ENCODE peak calls at places on chromosome 11, in seven cellular contexts. One of them, this sample, is unnamed.

GRCh38 chr11:80595011-80595410 is 1154.2 kb upstream of the TENM4 start:
- DNase-seq in uterus: no peak
- DNase-seq in A549: no peak
- DNase-seq in ovary: no peak
- DNase-seq in esophagus squamous epithelium: no peak
- DNase-seq in esophagus muscularis mucosa: no peak
- DNase-seq in right lobe of liver: no peak
- DNase-seq in this sample: no peak

GRCh38 chr11:35036642-35037041 is 102.3 kb upstream of the CD44 start:
- DNase-seq in uterus: no peak
- DNase-seq in A549: no peak
- DNase-seq in ovary: no peak
- DNase-seq in esophagus squamous epithelium: no peak
- DNase-seq in esophagus muscularis mucosa: no peak
- DNase-seq in right lobe of liver: no peak
- DNase-seq in this sample: no peak

GRCh38 chr11:12687216-12687623 is 13.0 kb downstream of the TEAD1 start:
- DNase-seq in uterus: no peak
- DNase-seq in A549: no peak
- DNase-seq in ovary: no peak
- DNase-seq in esophagus squamous epithelium: no peak
- DNase-seq in esophagus muscularis mucosa: no peak
- DNase-seq in right lobe of liver: no peak
- DNase-seq in this sample: no peak

GRCh38 chr11:34609850-34610249 is 11.0 kb upstream of the EHF start:
- DNase-seq in uterus: no peak
- DNase-seq in A549: no peak
- DNase-seq in ovary: no peak
- DNase-seq in esophagus squamous epithelium: no peak
- DNase-seq in esophagus muscularis mucosa: no peak
- DNase-seq in right lobe of liver: no peak
- DNase-seq in this sample: no peak

GRCh38 chr11:70297341-70297740 is 26.9 kb downstream of the PPFIA1 start:
- DNase-seq in uterus: no peak
- DNase-seq in A549: no peak
- DNase-seq in ovary: no peak
- DNase-seq in esophagus squamous epithelium: no peak
- DNase-seq in esophagus muscularis mucosa: no peak
- DNase-seq in right lobe of liver: no peak
- DNase-seq in this sample: no peak

GRCh38 chr11:77151804-77152513 is 23.9 kb downstream of the MYO7A start:
- DNase-seq in uterus: no peak
- DNase-seq in A549: no peak
- DNase-seq in ovary: no peak
- DNase-seq in esophagus squamous epithelium: no peak
- DNase-seq in esophagus muscularis mucosa: no peak
- DNase-seq in right lobe of liver: no peak
- DNase-seq in this sample: no peak

GRCh38 chr11:132115454-132115853 is 745.0 kb downstream of the NTM start:
- DNase-seq in uterus: no peak
- DNase-seq in A549: no peak
- DNase-seq in ovary: no peak
- DNase-seq in esophagus squamous epithelium: no peak
- DNase-seq in esophagus muscularis mucosa: no peak
- DNase-seq in right lobe of liver: no peak
- DNase-seq in this sample: no peak

GRCh38 chr11:110773442-110773841 is 61.2 kb upstream of the ARHGAP20 start:
- DNase-seq in uterus: no peak
- DNase-seq in A549: no peak
- DNase-seq in ovary: no peak
- DNase-seq in esophagus squamous epithelium: no peak
- DNase-seq in esophagus muscularis mucosa: no peak
- DNase-seq in right lobe of liver: no peak
- DNase-seq in this sample: no peak

GRCh38 chr11:77519847-77520246 is 46.0 kb upstream of the PAK1 start:
- DNase-seq in uterus: no peak
- DNase-seq in A549: no peak
- DNase-seq in ovary: no peak
- DNase-seq in esophagus squamous epithelium: no peak
- DNase-seq in esophagus muscularis mucosa: peak
- DNase-seq in right lobe of liver: no peak
- DNase-seq in this sample: no peak

GRCh38 chr11:110425751-110426545 is 3.8 kb upstream of the FDX1 start:
- DNase-seq in uterus: no peak
- DNase-seq in A549: no peak
- DNase-seq in ovary: no peak
- DNase-seq in esophagus squamous epithelium: no peak
- DNase-seq in esophagus muscularis mucosa: no peak
- DNase-seq in right lobe of liver: no peak
- DNase-seq in this sample: no peak

GRCh38 chr11:33536178-33536577 is 164.4 kb downstream of the C11orf91 start:
- DNase-seq in uterus: no peak
- DNase-seq in A549: no peak
- DNase-seq in ovary: no peak
- DNase-seq in esophagus squamous epithelium: no peak
- DNase-seq in esophagus muscularis mucosa: peak
- DNase-seq in right lobe of liver: no peak
- DNase-seq in this sample: peak

GRCh38 chr11:73795925-73796632 is 8.4 kb downstream of the MRPL48 start:
- DNase-seq in uterus: no peak
- DNase-seq in A549: no peak
- DNase-seq in ovary: no peak
- DNase-seq in esophagus squamous epithelium: no peak
- DNase-seq in esophagus muscularis mucosa: no peak
- DNase-seq in right lobe of liver: no peak
- DNase-seq in this sample: no peak

GRCh38 chr11:45599161-45599943 is 66.1 kb downstream of the CHST1 start:
- DNase-seq in uterus: no peak
- DNase-seq in A549: no peak
- DNase-seq in ovary: no peak
- DNase-seq in esophagus squamous epithelium: no peak
- DNase-seq in esophagus muscularis mucosa: no peak
- DNase-seq in right lobe of liver: no peak
- DNase-seq in this sample: no peak

GRCh38 chr11:22780914-22781593 is 48.5 kb downstream of the SVIP start:
- DNase-seq in uterus: no peak
- DNase-seq in A549: no peak
- DNase-seq in ovary: no peak
- DNase-seq in esophagus squamous epithelium: no peak
- DNase-seq in esophagus muscularis mucosa: no peak
- DNase-seq in right lobe of liver: no peak
- DNase-seq in this sample: no peak

GRCh38 chr11:46251954-46252353 is 25.5 kb upstream of the CREB3L1 start:
- DNase-seq in uterus: no peak
- DNase-seq in A549: no peak
- DNase-seq in ovary: no peak
- DNase-seq in esophagus squamous epithelium: no peak
- DNase-seq in esophagus muscularis mucosa: no peak
- DNase-seq in right lobe of liver: no peak
- DNase-seq in this sample: no peak

GRCh38 chr11:120182790-120183491 is 27.9 kb upstream of the OAF start:
- DNase-seq in uterus: no peak
- DNase-seq in A549: no peak
- DNase-seq in ovary: no peak
- DNase-seq in esophagus squamous epithelium: no peak
- DNase-seq in esophagus muscularis mucosa: peak
- DNase-seq in right lobe of liver: peak
- DNase-seq in this sample: peak

GRCh38 chr11:90434858-90435257 is 212.0 kb upstream of the CHORDC1 start:
- DNase-seq in uterus: no peak
- DNase-seq in A549: no peak
- DNase-seq in ovary: no peak
- DNase-seq in esophagus squamous epithelium: no peak
- DNase-seq in esophagus muscularis mucosa: no peak
- DNase-seq in right lobe of liver: peak
- DNase-seq in this sample: no peak

DNA sequence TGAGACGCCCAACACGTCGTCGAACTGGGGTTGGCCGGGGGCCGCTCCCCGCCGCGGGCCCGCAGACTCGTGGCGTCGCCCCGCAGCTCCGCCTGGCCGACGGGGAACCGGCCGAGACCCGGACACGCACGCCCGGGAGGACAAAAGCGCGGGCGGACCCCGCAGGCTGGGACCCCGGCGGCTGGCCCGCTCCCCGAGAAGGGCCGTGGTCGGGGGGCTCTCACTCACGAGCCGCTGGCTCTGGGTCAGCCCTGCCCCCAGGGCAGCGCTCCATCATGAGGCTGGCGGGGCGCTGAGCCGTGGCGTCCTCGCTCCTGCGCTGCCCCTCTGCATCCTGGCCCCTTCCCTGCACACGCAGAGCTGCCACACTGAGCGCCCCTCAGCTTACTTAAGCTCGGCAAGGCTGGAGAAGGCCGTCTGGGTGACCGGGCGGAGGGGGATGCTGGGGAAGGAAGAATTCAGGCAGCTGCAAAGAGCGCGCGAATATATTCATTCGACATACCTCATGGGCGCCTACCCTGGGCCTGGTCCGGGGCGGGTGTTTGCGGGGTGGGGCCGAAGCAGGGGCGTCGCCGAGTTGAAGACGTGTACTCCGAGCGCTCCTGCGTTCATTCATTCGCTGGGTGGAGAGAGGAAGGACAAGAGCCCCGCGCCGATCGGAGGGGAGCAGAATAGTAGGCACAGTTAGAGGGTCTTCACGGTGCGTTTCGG is 579 bp upstream of the CYB5R2 start:
- DNase-seq in uterus: peak
- DNase-seq in A549: no peak
- DNase-seq in ovary: peak
- DNase-seq in esophagus squamous epithelium: no peak
- DNase-seq in esophagus muscularis mucosa: no peak
- DNase-seq in right lobe of liver: no peak
- DNase-seq in this sample: peak
- TF ChIP-seq POLR2A in uterus: no peak
- TF ChIP-seq POLR2A in A549: no peak
- TF ChIP-seq POLR2A in ovary: no peak
- TF ChIP-seq POLR2A in esophagus squamous epithelium: peak
- TF ChIP-seq POLR2A in esophagus muscularis mucosa: no peak
- TF ChIP-seq POLR2A in right lobe of liver: no peak
- TF ChIP-seq POLR2A in this sample: no peak

DNA sequence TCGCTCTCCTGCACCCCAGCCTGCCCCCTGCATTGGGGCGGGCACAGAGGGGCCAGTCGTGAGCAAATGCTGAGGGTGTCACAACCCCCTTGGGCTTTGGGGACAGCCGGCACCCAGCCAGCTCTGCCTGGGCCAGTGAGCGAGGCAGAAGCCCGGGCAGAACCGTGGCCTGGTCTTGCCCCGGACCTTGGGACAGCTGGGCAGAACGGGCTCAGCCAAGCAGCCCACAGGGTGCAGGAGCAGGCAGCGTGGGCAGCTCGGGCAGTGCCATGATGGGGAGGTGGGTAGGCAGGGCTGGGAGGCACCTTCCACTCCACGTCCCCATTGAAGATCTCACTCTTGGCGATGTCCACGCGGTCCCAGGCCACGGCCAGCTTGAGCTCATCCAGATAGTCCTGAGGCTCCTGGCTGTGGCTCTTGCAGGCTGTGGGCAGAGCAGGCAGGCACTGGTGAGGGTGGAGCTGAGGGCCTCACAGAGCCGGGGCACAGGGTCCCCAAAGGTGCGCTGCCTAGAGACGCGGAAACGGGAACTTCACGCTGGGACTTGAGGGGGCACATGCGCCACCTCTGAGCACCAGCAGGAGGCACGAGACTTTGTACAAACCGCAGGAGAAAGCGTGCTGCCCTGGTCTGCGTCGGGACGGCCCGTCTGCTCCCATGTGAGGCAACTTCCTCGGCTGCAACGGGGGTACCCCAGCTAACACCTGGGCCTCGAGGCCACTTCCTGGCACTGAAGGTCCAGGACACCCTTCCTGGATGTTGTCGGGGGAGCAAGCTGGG is 15.2 kb downstream of the TSSC4 start:
- DNase-seq in uterus: no peak
- DNase-seq in A549: no peak
- DNase-seq in ovary: no peak
- DNase-seq in esophagus squamous epithelium: no peak
- DNase-seq in esophagus muscularis mucosa: no peak
- DNase-seq in right lobe of liver: no peak
- DNase-seq in this sample: no peak
- TF ChIP-seq CTCF in uterus: no peak
- TF ChIP-seq CTCF in A549: no peak
- TF ChIP-seq CTCF in ovary: no peak
- TF ChIP-seq CTCF in esophagus squamous epithelium: no peak
- TF ChIP-seq CTCF in esophagus muscularis mucosa: no peak
- TF ChIP-seq CTCF in right lobe of liver: no peak
- TF ChIP-seq CTCF in this sample: no peak

DNA sequence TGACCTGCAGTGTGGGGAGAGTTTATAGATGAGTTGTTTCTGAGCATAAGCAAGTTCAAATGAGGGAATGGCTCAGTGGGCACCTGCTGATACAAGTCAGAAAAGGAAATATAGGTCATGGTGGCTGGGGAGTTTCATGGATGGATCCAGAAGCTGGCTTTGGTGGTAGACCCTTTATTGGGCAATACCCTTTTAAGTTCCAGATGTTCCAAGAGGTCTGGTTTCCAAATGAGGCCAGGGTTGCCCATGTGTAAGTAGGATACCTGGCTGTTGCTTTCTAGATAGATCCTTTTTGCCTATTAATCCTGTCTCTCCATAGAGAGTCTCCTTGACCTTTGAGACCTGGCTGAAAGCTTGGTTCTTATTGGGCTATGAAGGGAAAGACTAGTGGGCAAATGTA is 2.2 kb downstream of the STIM1 start:
- DNase-seq in uterus: no peak
- DNase-seq in A549: no peak
- DNase-seq in ovary: no peak
- DNase-seq in esophagus squamous epithelium: no peak
- DNase-seq in esophagus muscularis mucosa: no peak
- DNase-seq in right lobe of liver: no peak
- DNase-seq in this sample: no peak
- H3K4me3 ChIP-seq in uterus: no peak
- H3K4me3 ChIP-seq in A549: no peak
- H3K4me3 ChIP-seq in ovary: no peak
- H3K4me3 ChIP-seq in esophagus squamous epithelium: peak
- H3K4me3 ChIP-seq in esophagus muscularis mucosa: peak
- H3K4me3 ChIP-seq in right lobe of liver: peak
- H3K4me3 ChIP-seq in this sample: no peak

GRCh38 chr11:61815790-61816735 is 740 bp downstream of the FADS1 start:
- DNase-seq in uterus: peak
- DNase-seq in A549: peak
- DNase-seq in ovary: peak
- DNase-seq in esophagus squamous epithelium: no peak
- DNase-seq in esophagus muscularis mucosa: no peak
- DNase-seq in right lobe of liver: peak
- DNase-seq in this sample: peak

GRCh38 chr11:61814242-61814957 is 2.4 kb downstream of the FADS1 start:
- DNase-seq in uterus: no peak
- DNase-seq in A549: no peak
- DNase-seq in ovary: no peak
- DNase-seq in esophagus squamous epithelium: no peak
- DNase-seq in esophagus muscularis mucosa: no peak
- DNase-seq in right lobe of liver: no peak
- DNase-seq in this sample: no peak

GRCh38 chr11:61814958-61815789 is 1.6 kb downstream of the FADS1 start:
- DNase-seq in uterus: peak
- DNase-seq in A549: peak
- DNase-seq in ovary: peak
- DNase-seq in esophagus squamous epithelium: peak
- DNase-seq in esophagus muscularis mucosa: peak
- DNase-seq in right lobe of liver: peak
- DNase-seq in this sample: peak

GRCh38 chr11:61817471-61818202 is 834 bp upstream of the FADS1 start:
- DNase-seq in uterus: no peak
- DNase-seq in A549: no peak
- DNase-seq in ovary: no peak
- DNase-seq in esophagus squamous epithelium: no peak
- DNase-seq in esophagus muscularis mucosa: no peak
- DNase-seq in right lobe of liver: no peak
- DNase-seq in this sample: no peak

GRCh38 chr11:61816736-61817455 is at the start of gene FADS1:
- DNase-seq in uterus: peak
- DNase-seq in A549: peak
- DNase-seq in ovary: peak
- DNase-seq in esophagus squamous epithelium: no peak
- DNase-seq in esophagus muscularis mucosa: peak
- DNase-seq in right lobe of liver: peak
- DNase-seq in this sample: peak
- TF ChIP-seq POLR2A in uterus: peak
- TF ChIP-seq POLR2A in A549: peak
- TF ChIP-seq POLR2A in ovary: peak
- TF ChIP-seq POLR2A in esophagus squamous epithelium: peak
- TF ChIP-seq POLR2A in esophagus muscularis mucosa: no peak
- TF ChIP-seq POLR2A in right lobe of liver: peak
- TF ChIP-seq POLR2A in this sample: no peak